ENCODE peak calls at places on chromosomes 7 and 10, in ten cellular contexts. A is AG04450; S is IMR-90; C is fibroblast of lung; B is pancreas; M is fibroblast of the aortic adventitia; F is aorta; U is cardiac muscle cell; W is fibroblast of mammary gland; J is effector memory CD4-positive, alpha-beta T cell. X is an unnamed sample.

GRCh38 chr10:13401142-13401541 is 53.0 kb upstream of the SEPHS1 start:
- DNase-seq in A (no peak), S (no peak), C (no peak), B (no peak), M (no peak), F (no peak), U (no peak), W (no peak), J (no peak), X (no peak)

GRCh38 chr10:69901623-69902505 is 100.2 kb downstream of the COL13A1 start:
- DNase-seq in A (peak), S (peak), C (peak), B (no peak), M (peak), F (no peak), U (peak), W (peak), J (no peak), X (peak)

GRCh38 chr7:43749383-43749940 is 9.0 kb upstream of the BLVRA start:
- DNase-seq in A (no peak), S (no peak), C (no peak), B (no peak), M (no peak), F (no peak), U (no peak), W (no peak), J (no peak), X (no peak)

GRCh38 chr10:67033878-67034277 is 108.0 kb downstream of the LRRTM3 start:
- DNase-seq in A (no peak), S (no peak), C (no peak), B (peak), M (no peak), F (no peak), U (no peak), W (no peak), J (no peak), X (no peak)

GRCh38 chr7:47602272-47603004 is 20.5 kb upstream of the TNS3 start:
- DNase-seq in A (no peak), S (no peak), C (no peak), B (no peak), M (no peak), F (no peak), U (no peak), W (no peak), J (no peak), X (no peak)

GRCh38 chr7:40403664-40404476 is 269.1 kb downstream of the SUGCT start:
- DNase-seq in A (no peak), S (no peak), C (peak), B (no peak), M (peak), F (no peak), U (no peak), W (no peak), J (no peak), X (no peak)

GRCh38 chr10:124386186-124387077 is 32.3 kb downstream of the OAT start:
- DNase-seq in A (no peak), S (no peak), C (no peak), B (no peak), M (no peak), F (peak), U (no peak), W (no peak), J (no peak), X (no peak)

GRCh38 chr7:148772297-148773089 is 73.8 kb downstream of the CUL1 start:
- DNase-seq in A (peak), S (peak), C (peak), B (no peak), M (peak), F (no peak), U (peak), W (peak), J (no peak), X (peak)

GRCh38 chr10:60549686-60550085 is 160.0 kb upstream of the ANK3 start:
- DNase-seq in A (no peak), S (no peak), C (peak), B (no peak), M (peak), F (no peak), U (peak), W (peak), J (no peak), X (peak)

GRCh38 chr10:61325596-61325995 is 127.6 kb downstream of the TMEM26 start:
- DNase-seq in A (no peak), S (no peak), C (no peak), B (no peak), M (no peak), F (no peak), U (no peak), W (no peak), J (no peak), X (no peak)

GRCh38 chr7:34748244-34749039 is 90.4 kb downstream of the NPSR1 start:
- DNase-seq in A (no peak), S (peak), C (peak), B (peak), M (peak), F (no peak), U (peak), W (peak), J (no peak), X (peak)

GRCh38 chr10:82572686-82573226 is 697.8 kb downstream of the NRG3 start:
- DNase-seq in A (no peak), S (no peak), C (no peak), B (no peak), M (no peak), F (no peak), U (no peak), W (no peak), J (no peak), X (no peak)

GRCh38 chr7:45595809-45596664 is 21.9 kb downstream of the ADCY1 start:
- DNase-seq in A (no peak), S (no peak), C (no peak), B (no peak), M (no peak), F (no peak), U (no peak), W (no peak), J (no peak), X (no peak)

GRCh38 chr7:31493714-31494181 is 20.1 kb upstream of the ITPRID1 start:
- DNase-seq in A (no peak), S (no peak), C (no peak), B (no peak), M (peak), F (no peak), U (peak), W (no peak), J (no peak), X (no peak)

GRCh38 chr10:131677671-131678070 is 223.1 kb upstream of the PPP2R2D start:
- DNase-seq in A (no peak), S (no peak), C (no peak), B (no peak), M (no peak), F (no peak), U (no peak), W (no peak), J (no peak), X (no peak)

GRCh38 chr7:925601-926000 is 28.9 kb downstream of the ADAP1 start:
- DNase-seq in A (no peak), S (no peak), C (no peak), B (peak), M (no peak), F (peak), U (no peak), W (no peak), J (no peak), X (no peak)

GRCh38 chr7:111541067-111541466 is 21.2 kb downstream of the IMMP2L start:
- DNase-seq in A (no peak), S (no peak), C (no peak), B (no peak), M (no peak), F (no peak), U (no peak), W (no peak), J (no peak), X (no peak)

GRCh38 chr10:52774600-52775106 is 2.1 kb upstream of the MBL2 start:
- DNase-seq in A (no peak), S (no peak), C (no peak), B (no peak), M (no peak), F (no peak), U (no peak), W (no peak), J (no peak), X (no peak)

GRCh38 chr10:77175631-77176222 is 461.9 kb downstream of the KCNMA1 start:
- DNase-seq in A (no peak), S (no peak), C (no peak), B (no peak), M (no peak), F (no peak), U (no peak), W (no peak), J (no peak), X (no peak)

GRCh38 chr7:149414745-149415390 is 46.0 kb downstream of the ZNF777 start:
- DNase-seq in A (peak), S (peak), C (peak), B (no peak), M (peak), F (peak), U (peak), W (peak), J (peak), X (peak)

GRCh38 chr10:43845121-43845520 is 196.4 kb upstream of the ZNF32 start:
- DNase-seq in A (no peak), S (no peak), C (no peak), B (no peak), M (no peak), F (no peak), U (no peak), W (peak), J (no peak), X (no peak)

GRCh38 chr7:135143874-135144668 is 3.8 kb upstream of the TMEM140 start:
- DNase-seq in A (no peak), S (no peak), C (no peak), B (no peak), M (peak), F (no peak), U (peak), W (no peak), J (no peak), X (no peak)

DNA sequence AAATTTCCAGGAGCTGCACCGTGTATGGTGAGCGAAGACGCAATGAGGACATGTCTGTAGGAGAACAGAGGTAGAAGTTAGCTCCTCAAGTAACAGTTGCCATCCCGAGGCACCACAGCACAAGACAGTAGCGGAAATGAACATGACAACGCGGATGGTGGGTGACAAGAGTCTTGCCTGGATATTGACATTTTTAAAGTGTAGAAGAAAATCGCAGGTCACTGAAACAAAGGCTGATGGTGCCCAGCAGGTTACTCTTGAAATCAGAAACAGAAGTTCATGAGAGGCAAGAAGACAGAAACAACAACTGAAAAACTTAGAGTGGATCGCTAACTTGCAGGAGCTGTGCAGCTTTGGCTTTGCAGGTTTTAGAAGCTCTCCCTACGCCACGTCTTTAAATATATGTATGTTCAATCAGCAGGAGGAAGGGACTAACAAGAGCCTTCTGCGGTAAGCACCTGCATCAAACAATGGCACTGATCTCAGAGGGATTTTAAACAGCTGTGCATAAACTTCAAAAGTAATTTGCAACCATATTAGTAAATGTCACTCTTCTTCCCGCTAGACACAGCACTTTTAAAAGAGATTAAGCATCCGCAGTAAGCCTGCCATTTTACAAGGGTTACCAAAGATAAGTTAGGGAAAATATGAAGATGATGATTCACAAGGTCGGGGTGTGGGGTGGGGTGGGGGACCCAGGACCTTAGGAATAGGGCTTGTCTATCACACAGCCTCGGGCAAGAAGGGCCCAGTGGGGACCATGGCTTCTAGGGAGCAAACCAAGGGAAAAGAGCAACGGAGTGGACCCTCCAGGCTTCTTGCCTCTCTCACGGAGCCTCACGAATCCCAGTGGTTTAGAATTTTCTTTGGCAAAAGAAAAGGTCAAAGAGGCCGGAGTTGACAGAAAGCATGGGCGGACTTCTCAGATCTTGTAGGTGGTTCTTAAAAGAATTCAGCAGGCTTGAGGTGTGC is 1.6 kb downstream of the PRKCQ start:
- DNase-seq in A (no peak), S (no peak), C (no peak), B (no peak), M (no peak), F (no peak), U (no peak), W (no peak), J (no peak), X (no peak)
- H3K4me3 ChIP-seq in A (no peak), S (no peak), C (no peak), B (peak), M (no peak), F (no peak), U (no peak), W (no peak), J (peak), X (no peak)

GRCh38 chr10:110488124-110488681 is 9.5 kb upstream of the DUSP5 start:
- DNase-seq in A (no peak), S (peak), C (no peak), B (no peak), M (peak), F (no peak), U (peak), W (peak), J (no peak), X (peak)

GRCh38 chr10:110485541-110485940 is 12.2 kb upstream of the DUSP5 start:
- DNase-seq in A (no peak), S (no peak), C (no peak), B (no peak), M (no peak), F (no peak), U (no peak), W (no peak), J (no peak), X (no peak)

GRCh38 chr10:110488944-110489343 is 8.8 kb upstream of the DUSP5 start:
- DNase-seq in A (no peak), S (no peak), C (no peak), B (no peak), M (no peak), F (no peak), U (no peak), W (no peak), J (no peak), X (no peak)

GRCh38 chr10:110486680-110487410 is 10.9 kb upstream of the DUSP5 start:
- DNase-seq in A (no peak), S (no peak), C (no peak), B (no peak), M (no peak), F (no peak), U (no peak), W (peak), J (no peak), X (no peak)

GRCh38 chr10:110487411-110488123 is 10.1 kb upstream of the DUSP5 start:
- DNase-seq in A (no peak), S (peak), C (no peak), B (no peak), M (no peak), F (no peak), U (no peak), W (no peak), J (no peak), X (no peak)
- H3K4me3 ChIP-seq in A (no peak), S (no peak), C (no peak), B (no peak), M (no peak), F (no peak), U (no peak), W (no peak), J (no peak), X (no peak)

DNA sequence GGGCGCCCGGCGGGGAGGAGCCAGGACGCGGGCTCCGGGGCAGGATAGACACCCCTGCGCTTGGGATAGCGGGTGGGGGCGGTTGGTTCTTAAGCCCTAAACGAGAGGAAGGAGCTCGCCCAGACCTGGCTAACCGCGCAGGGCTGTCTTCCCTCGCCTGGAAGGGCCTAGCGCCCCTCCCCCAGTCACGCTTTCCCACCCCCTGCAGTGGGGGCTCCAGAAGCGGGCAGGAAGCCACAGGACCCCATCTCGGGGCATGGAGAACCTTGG is 6.5 kb downstream of the SHH start:
- DNase-seq in A (no peak), S (no peak), C (no peak), B (peak), M (no peak), F (no peak), U (no peak), W (no peak), J (no peak), X (no peak)
- H3K4me3 ChIP-seq in A (peak), S (peak), C (no peak), B (no peak), M (peak), F (no peak), U (peak), W (no peak), J (peak), X (peak)

DNA sequence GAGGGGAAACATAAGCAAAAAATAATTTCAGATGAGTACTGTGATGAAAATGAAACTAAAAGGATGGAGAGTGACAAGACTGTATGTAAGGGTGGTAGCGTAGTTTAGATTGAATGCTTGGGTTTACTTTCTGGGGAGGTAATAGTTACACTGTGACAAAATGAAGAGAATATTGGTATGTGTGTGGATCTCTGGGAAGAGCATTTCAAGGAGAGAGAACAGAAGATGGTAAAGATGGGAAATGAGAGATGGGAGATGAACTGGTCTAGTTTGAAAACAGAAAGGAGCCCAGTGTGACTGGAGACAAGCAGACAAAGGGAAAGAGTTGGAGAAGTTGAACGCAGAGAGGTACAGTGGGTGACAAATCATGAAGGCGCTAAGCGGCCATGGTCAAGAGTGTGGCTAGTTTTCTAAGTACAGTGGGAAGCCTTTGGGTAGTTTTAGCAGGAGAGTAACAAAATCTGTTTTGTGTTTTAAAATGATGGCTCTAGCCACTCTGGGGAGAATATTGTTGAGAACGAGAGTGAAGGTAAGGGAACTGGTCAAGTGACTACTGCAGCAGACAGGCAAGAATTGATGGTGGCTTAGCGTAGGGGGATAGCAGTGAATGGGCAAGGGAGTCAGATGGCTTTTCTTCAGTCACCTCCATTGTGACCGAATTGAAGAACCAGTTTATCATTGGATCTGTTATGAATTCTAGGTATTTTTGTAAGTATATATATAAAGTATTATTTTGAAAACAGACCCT is 22.6 kb downstream of the PALS2 start:
- DNase-seq in A (no peak), S (no peak), C (no peak), B (no peak), M (no peak), F (no peak), U (no peak), W (no peak), J (no peak), X (no peak)
- H3K4me3 ChIP-seq in A (no peak), S (no peak), C (peak), B (no peak), M (no peak), F (no peak), U (no peak), W (no peak), J (peak), X (no peak)

DNA sequence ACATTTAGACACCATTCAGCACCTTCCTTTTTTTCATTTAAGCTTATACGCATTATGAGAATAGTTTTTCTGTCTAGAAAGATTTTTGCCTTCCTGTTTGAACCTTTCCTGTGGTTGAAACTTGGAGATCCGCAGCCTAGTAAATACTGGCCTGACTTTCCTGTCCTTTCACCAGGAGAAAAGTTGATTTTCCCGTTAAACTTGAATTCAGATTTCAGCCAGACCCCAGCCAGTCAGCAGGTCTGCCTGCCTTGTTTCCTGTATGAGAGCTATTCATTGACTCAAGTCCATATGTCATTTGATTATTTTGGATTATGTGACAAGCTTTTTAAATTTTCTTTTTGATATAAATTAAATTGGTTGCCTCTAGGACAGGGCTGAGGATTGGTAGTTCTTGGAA is 71.5 kb downstream of the EVX1 start:
- DNase-seq in A (no peak), S (no peak), C (no peak), B (no peak), M (no peak), F (no peak), U (no peak), W (no peak), J (no peak), X (no peak)
- H3K4me3 ChIP-seq in A (no peak), S (no peak), C (no peak), B (no peak), M (no peak), F (no peak), U (no peak), W (no peak), J (no peak), X (no peak)